ENCODE peak calls at places on chromosomes 12 and 14, in nine cellular contexts. M is brain microvascular endothelial cell, X is A549, R is heart right ventricle, Q is ovary, O is dorsolateral prefrontal cortex, Z is right lobe of liver, W is mucosa of descending colon, C is thyroid gland. E is an unnamed sample.

GRCh38 chr14:32263939-32264567 is 61.0 kb upstream of the RNU6-8 start:
- DNase-seq in X (no peak), Z (no peak), W (no peak), C (no peak), R (no peak), M (no peak), O (no peak), Q (no peak), E (no peak)

GRCh38 chr14:41558527-41558926 is 48.1 kb upstream of the LRFN5 start:
- DNase-seq in M (no peak), R (no peak), Q (no peak), C (no peak), Z (no peak), O (no peak), X (no peak), W (no peak), E (no peak)

GRCh38 chr14:94805726-94806288 is 35.9 kb upstream of the GSC start:
- DNase-seq in M (no peak), Q (no peak), Z (no peak), X (no peak), R (no peak), O (no peak), W (no peak), C (peak), E (no peak)

GRCh38 chr12:71786840-71787239 is 32.2 kb downstream of the RAB21 start:
- DNase-seq in M (no peak), O (no peak), C (no peak), W (no peak), X (no peak), Q (no peak), Z (no peak), R (no peak), E (no peak)

GRCh38 chr14:22314183-22314820 is 274.7 kb downstream of the DAD1 start:
- DNase-seq in R (peak), C (no peak), W (no peak), O (no peak), X (peak), M (peak), Z (no peak), Q (no peak), E (peak)

GRCh38 chr14:70186826-70187483 is 1.8 kb downstream of the SLC8A3 start:
- DNase-seq in R (no peak), O (peak), C (no peak), X (no peak), M (no peak), W (no peak), Q (no peak), Z (no peak), E (peak)

GRCh38 chr14:98489115-98489514 is 782.9 kb downstream of the BCL11B start:
- DNase-seq in W (no peak), X (no peak), C (no peak), O (no peak), Z (no peak), R (no peak), M (no peak), Q (no peak), E (no peak)

GRCh38 chr12:32281098-32281497 is 118.3 kb upstream of the FGD4 start:
- DNase-seq in M (no peak), Z (no peak), C (no peak), R (no peak), W (no peak), Q (no peak), X (no peak), O (no peak), E (no peak)

GRCh38 chr12:122117979-122118378 is 39.4 kb downstream of the MLXIP start:
- DNase-seq in R (no peak), X (no peak), W (peak), Q (no peak), M (no peak), Z (no peak), C (no peak), O (no peak), E (peak)

GRCh38 chr14:54686219-54686870 is 119.4 kb downstream of the SAMD4A start:
- DNase-seq in X (peak), R (peak), M (peak), O (no peak), Q (peak), Z (no peak), W (no peak), C (no peak), E (peak)

DNA sequence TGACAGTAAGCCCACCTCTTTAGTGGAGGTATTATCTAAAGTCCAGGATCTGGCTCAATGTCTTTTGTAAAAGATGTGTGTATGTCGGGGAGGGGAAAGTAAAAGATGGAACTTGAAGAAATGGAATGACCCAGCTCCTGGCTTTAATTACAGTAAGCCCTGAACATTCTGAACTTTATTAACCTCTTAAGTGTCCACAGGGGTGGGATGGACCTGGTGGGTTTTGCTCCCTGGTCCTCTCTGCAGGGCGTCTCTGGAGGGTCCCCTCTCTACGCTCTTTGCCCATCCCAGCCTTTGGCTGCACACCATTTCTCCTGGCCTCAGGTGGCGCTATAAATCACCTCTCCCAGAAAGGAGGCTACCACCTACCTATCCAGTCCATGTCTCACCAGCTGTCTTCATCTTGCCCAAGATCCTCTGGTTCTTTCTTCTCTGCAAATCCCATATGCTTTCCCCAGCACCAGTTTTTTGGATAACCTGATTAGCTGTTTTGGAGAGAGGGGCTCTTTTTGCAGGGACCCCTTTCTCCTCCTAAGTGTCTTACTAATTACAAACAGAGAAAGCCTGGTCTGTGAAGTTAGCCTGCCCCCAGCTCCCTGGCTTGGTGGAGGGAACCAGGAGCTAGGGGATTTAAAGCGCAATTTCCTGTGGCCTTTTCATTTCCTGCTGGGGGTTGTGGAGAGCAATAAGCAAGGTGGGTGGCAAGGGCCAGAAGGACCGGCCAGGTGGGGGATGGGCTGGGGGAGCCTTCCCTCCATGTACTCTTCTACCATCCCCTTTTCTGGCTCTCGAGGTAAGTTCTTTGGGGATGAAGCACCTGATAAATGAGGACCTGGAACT is 3.9 kb upstream of the CISTR start:
- DNase-seq in O (no peak), C (no peak), Q (no peak), W (no peak), Z (no peak), R (no peak), X (peak), M (no peak), E (no peak)
- TF ChIP-seq CTCF in O (no peak), C (no peak), Q (no peak), W (no peak), Z (no peak), R (no peak), X (no peak), M (peak), E (no peak)

GRCh38 chr12:132582582-132583279 is 27.7 kb downstream of the LRCOL1 start:
- DNase-seq in C (no peak), R (no peak), O (no peak), Q (peak), M (no peak), X (no peak), Z (no peak), W (no peak), E (no peak)
- H3K4me3 ChIP-seq in C (peak), R (peak), O (no peak), Q (peak), M (no peak), X (no peak), Z (no peak), W (no peak), E (no peak)

GRCh38 chr12:102735104-102735503 is 181.9 kb downstream of the PAH start:
- DNase-seq in Q (no peak), W (no peak), R (no peak), C (no peak), X (no peak), O (no peak), M (no peak), Z (no peak), E (no peak)

GRCh38 chr12:102736328-102736727 is 180.7 kb downstream of the PAH start:
- DNase-seq in Q (no peak), C (no peak), M (no peak), R (no peak), W (no peak), Z (no peak), X (no peak), O (no peak), E (no peak)

GRCh38 chr12:102741196-102741595 is 175.8 kb downstream of the PAH start:
- DNase-seq in C (no peak), X (no peak), Z (no peak), O (no peak), Q (no peak), W (no peak), R (no peak), M (no peak), E (no peak)

DNA sequence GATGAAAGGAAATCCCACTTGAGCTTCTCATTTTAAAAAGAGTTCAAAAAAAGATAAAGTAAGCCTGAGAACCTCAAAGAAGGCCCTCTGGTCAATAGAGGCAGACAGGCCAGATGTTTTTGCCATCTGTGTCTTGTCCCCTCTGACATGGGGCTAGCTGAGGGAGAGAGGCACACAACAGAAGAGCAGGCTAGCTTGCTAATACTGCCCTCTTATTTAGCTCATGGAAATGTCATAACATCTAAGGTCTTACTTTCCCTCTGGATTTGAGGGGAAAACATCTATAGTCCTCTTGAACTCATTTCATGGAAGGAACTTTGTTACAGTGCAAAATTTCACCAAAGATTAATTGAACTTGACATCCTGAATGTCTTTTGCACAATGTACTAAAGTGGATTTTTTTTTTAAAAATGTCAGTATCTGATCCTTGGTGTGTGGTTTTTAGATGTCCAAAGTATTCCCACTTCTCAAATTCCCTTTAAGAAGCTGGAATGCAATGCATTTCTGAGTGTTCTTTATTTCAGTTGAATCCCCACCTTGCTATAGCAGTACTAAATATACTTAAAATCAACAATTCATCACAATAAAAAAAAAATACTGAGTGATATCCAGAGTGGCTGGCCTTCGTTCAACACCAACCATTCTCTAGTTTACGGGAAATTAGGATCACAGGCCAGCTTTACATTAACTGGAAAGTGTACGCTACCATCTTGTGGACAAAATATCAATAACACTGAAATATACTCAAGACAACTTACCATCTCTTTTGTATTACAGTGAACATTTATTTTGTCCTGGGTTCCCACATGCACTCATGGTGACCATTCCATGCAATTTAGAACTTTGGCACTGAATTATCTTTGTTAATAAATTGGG is 176.6 kb downstream of the PAH start:
- DNase-seq in R (no peak), C (no peak), M (peak), O (no peak), Z (no peak), X (peak), W (no peak), Q (no peak), E (peak)
- TF ChIP-seq CTCF in R (no peak), C (no peak), M (peak), O (peak), Z (peak), X (peak), W (no peak), Q (no peak), E (no peak)

GRCh38 chr12:93167841-93168492 is 209.8 kb upstream of the NUDT4 start:
- DNase-seq in X (no peak), O (no peak), Q (no peak), R (no peak), Z (no peak), C (peak), W (no peak), M (no peak), E (peak)
- H3K4me3 ChIP-seq in X (peak), O (peak), Q (peak), R (peak), Z (peak), C (peak), W (no peak), M (peak), E (peak)

DNA sequence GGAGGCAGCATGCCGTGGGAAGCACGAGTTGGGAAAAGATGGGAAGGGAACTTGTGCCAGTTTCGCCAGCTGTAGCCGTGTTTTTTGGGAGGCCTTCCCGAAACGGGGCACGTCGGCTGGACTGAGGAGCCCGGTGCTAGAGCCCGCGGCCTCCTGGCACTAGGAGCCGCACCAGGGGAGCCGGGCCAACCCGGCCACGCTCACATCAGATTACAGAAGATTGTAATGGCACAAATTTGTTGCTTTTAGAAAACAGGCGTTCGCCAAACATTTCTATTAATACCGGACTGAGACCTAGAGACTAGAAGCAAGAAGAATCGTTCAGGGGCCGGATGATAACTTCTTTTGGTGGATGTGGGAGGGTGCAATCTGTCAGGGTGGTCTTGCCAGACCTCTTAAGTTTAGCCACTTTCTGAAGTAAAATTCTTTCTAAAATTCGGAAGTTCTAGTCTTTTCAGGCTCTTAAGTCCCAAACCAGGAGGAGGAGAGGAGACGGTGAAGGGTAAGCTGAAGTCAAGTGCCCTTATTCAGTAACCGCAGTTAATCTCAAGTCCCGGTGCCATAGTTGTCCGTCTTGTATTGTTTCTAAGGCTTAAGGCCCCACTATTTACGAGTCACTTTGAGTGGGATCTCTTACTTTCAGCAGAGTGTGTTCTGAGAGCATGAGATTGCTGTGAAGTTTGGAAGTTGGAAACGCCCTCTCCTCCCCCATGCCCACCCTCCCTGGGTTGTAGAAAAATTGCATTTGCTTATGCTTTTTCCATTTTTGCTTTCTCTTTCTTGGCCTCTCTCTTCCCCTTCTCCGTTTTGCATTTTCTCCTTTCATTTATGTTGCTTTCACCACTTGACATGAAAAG is 1.4 kb downstream of the RASSF3 start:
- DNase-seq in Z (peak), X (no peak), M (peak), Q (peak), R (peak), O (no peak), W (peak), C (peak), E (peak)
- TF ChIP-seq CTCF in Z (no peak), X (no peak), M (no peak), Q (no peak), R (peak), O (no peak), W (no peak), C (no peak), E (no peak)

DNA sequence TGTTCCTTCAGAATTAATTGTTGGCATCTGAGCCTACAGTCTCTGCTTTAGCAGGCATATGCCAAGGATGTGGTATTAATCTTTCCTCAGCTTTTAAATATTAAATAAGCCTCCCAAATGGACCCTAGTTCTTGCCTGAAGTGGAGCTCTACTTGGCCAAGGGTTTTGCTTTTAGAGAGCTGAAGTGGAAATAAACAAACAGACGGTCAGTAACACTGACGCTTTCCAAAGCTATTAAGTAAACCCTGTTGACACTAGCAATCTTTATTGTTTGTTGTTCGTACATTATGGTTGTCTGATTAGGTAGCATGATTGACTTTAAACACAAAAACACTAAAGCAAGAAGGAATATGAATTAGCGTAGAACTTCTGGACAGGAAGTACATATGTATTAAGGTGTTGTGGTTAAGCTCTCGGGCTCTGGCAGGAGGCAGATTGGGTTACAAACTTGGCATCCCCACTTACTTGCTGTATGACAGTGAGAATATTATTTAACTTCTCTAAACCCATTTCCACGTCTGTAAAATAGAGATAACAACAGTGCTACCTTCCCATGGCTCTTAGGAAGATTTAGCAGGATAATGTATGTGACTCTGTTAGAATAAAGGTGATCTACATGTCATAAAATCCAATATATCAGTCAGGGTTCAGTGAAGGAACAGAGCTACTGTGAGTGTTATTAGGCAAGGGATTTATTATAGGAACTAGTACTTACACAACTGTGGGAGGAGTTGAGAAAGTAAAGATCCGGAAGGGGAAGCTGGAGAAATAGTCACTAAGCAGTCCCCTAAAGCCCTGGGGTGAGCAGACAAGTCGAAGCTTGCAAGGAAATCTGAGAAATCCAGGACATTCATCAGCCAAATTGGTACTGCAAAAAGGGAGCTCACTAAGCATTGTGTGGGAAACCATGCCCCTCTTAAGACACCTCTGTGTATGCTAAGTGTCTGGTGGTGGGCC is 92.2 kb upstream of the ATF7IP start:
- DNase-seq in Q (no peak), C (no peak), X (no peak), Z (no peak), W (no peak), M (no peak), O (no peak), R (no peak), E (no peak)
- H3K4me3 ChIP-seq in Q (no peak), C (no peak), X (no peak), Z (no peak), W (no peak), M (no peak), O (no peak), R (no peak), E (no peak)

DNA sequence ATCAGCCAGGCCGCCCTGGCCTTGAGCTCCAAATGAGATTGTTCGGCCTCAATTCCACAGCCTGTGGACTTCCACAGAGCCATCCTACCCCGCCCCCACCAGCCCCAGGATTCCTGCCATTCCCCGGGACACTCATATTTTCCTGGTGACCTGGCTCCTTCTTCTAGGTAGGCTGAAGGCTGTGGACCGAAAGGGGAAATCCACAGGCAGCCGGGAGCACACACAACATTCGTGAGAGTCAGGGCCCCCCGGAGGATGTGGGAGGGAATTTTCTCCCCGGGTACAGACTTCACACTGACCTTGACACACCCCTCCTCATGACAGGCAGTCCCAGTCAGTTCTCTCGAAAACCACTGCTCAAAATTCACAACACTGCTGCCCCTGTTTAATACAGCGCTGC is 39.9 kb downstream of the RIN3 start:
- DNase-seq in W (peak), O (no peak), R (no peak), M (peak), Q (peak), C (no peak), Z (no peak), X (peak), E (peak)
- TF ChIP-seq CTCF in W (no peak), O (no peak), R (peak), M (peak), Q (no peak), C (no peak), Z (no peak), X (no peak), E (peak)